ENCODE peak calls at places on chromosomes 7 and 10, in five cellular contexts. X is prostate gland, Y is iPS DF 6.9, A is right cardiac atrium, C is dorsolateral prefrontal cortex. M is an unnamed sample. For H3K27me3, the result is how much of the 10 kb centered on the place peaks cover.

GRCh38 chr7:138603549-138604324 is 97.4 kb downstream of the SVOPL start:
- DNase-seq in Y (no peak), X (no peak), C (no peak), A (no peak), M (no peak)

GRCh38 chr7:36119005-36119711 is 33.9 kb upstream of the EEPD1 start:
- DNase-seq in C (no peak), A (no peak), Y (no peak), X (peak), M (peak)

GRCh38 chr10:24277771-24278518 is 69.0 kb downstream of the KIAA1217 start:
- DNase-seq in C (no peak), Y (no peak), X (no peak), A (peak), M (no peak)

GRCh38 chr10:85319826-85320225 is 991.4 kb downstream of the CCSER2 start:
- DNase-seq in Y (no peak), X (no peak), C (no peak), A (peak), M (no peak)

GRCh38 chr7:159027091-159027802 is 117.4 kb downstream of the VIPR2 start:
- DNase-seq in X (no peak), C (no peak), A (no peak), Y (no peak), M (no peak)

GRCh38 chr7:35331730-35332678 is 78.1 kb upstream of the TBX20 start:
- DNase-seq in C (no peak), Y (no peak), X (no peak), A (peak), M (no peak)

GRCh38 chr7:78179827-78180226 is 381.3 kb downstream of the PHTF2 start:
- DNase-seq in A (no peak), Y (no peak), X (no peak), C (no peak), M (no peak)

GRCh38 chr10:30013684-30014246 is 45.6 kb downstream of the JCAD start:
- DNase-seq in A (peak), Y (no peak), X (peak), C (peak), M (no peak)

GRCh38 chr10:10831085-10831484 is 186.6 kb upstream of the CELF2 start:
- DNase-seq in X (no peak), A (peak), Y (no peak), C (no peak), M (peak)

GRCh38 chr10:110456046-110456445 is 41.7 kb upstream of the DUSP5 start:
- DNase-seq in Y (no peak), X (no peak), C (no peak), A (no peak), M (no peak)

GRCh38 chr10:18683427-18683826 is 24.2 kb downstream of the ARL5B start:
- DNase-seq in X (no peak), A (no peak), Y (no peak), C (no peak), M (no peak)

GRCh38 chr10:1409359-1409750 is 328.0 kb downstream of the ADARB2 start:
- DNase-seq in C (no peak), Y (no peak), X (no peak), A (no peak), M (no peak)

GRCh38 chr7:92589056-92589455 is 1.1 kb downstream of the FAM133B start:
- DNase-seq in C (no peak), Y (no peak), A (no peak), X (no peak), M (no peak)

GRCh38 chr10:132595850-132596249 is 58.3 kb downstream of the INPP5A start:
- DNase-seq in C (no peak), X (no peak), A (no peak), Y (no peak), M (no peak)

GRCh38 chr10:50605280-50606270 is 18.2 kb downstream of the SGMS1 start:
- DNase-seq in C (no peak), X (peak), Y (no peak), A (no peak), M (no peak)

GRCh38 chr10:68235111-68235510 is 3.2 kb upstream of the ATOH7 start:
- DNase-seq in X (no peak), Y (no peak), A (no peak), C (no peak), M (no peak)

GRCh38 chr10:131021246-131021895 is 290.1 kb downstream of the TCERG1L start:
- DNase-seq in C (no peak), X (no peak), Y (no peak), A (peak), M (no peak)

GRCh38 chr10:126738001-126738400 is 67.5 kb upstream of the C10orf90 start:
- DNase-seq in A (no peak), X (no peak), C (no peak), Y (no peak), M (no peak)

GRCh38 chr7:71746004-71746403 is 614.1 kb downstream of the GALNT17 start:
- DNase-seq in X (no peak), C (peak), Y (no peak), A (no peak), M (no peak)

GRCh38 chr10:25026463-25026862 is 10.1 kb downstream of the THNSL1 start:
- DNase-seq in Y (no peak), A (no peak), X (no peak), C (no peak), M (no peak)

GRCh38 chr7:129925416-129926002 is 27.3 kb downstream of the UBE2H start:
- DNase-seq in C (no peak), Y (no peak), X (no peak), A (no peak), M (no peak)

GRCh38 chr7:141562543-141562942 is 11.3 kb downstream of the AGK start:
- DNase-seq in C (peak), Y (no peak), X (no peak), A (no peak), M (no peak)

GRCh38 chr10:33506838-33507661 is 172.6 kb upstream of the NRP1 start:
- DNase-seq in X (no peak), A (no peak), Y (no peak), C (no peak), M (no peak)

GRCh38 chr7:29471444-29472138 is 92.0 kb upstream of the PRR15 start:
- DNase-seq in C (no peak), Y (no peak), A (no peak), X (no peak), M (no peak)

GRCh38 chr7:105878746-105879605 is 2.6 kb upstream of the ATXN7L1 start:
- DNase-seq in A (no peak), C (peak), Y (no peak), X (no peak), M (no peak)

GRCh38 chr10:114694735-114695134 is 36.7 kb upstream of the ABLIM1 start:
- DNase-seq in A (no peak), X (no peak), C (no peak), Y (peak), M (no peak)

GRCh38 chr10:630581-631073 is 58.8 kb downstream of the DIP2C start:
- DNase-seq in C (no peak), X (no peak), Y (no peak), A (peak), M (no peak)

GRCh38 chr7:116641551-116642153 is 30.3 kb upstream of the MET start:
- DNase-seq in A (no peak), C (no peak), Y (no peak), X (no peak), M (no peak)

GRCh38 chr10:59299933-59300332 is 62.4 kb downstream of the FAM13C start:
- DNase-seq in A (no peak), X (no peak), Y (no peak), C (peak), M (no peak)

GRCh38 chr10:121057291-121057690 is 206.1 kb downstream of the WDR11 start:
- DNase-seq in X (no peak), A (no peak), Y (no peak), C (no peak), M (no peak)

GRCh38 chr7:70294512-70294911 is 696.2 kb downstream of the AUTS2 start:
- DNase-seq in C (no peak), X (no peak), A (no peak), Y (no peak), M (no peak)

GRCh38 chr10:89521368-89521767 is 14.0 kb downstream of the SLC16A12 start:
- DNase-seq in A (no peak), Y (no peak), C (no peak), X (no peak), M (no peak)

GRCh38 chr7:157267956-157268355 is 68.8 kb upstream of the DNAJB6 start:
- DNase-seq in X (no peak), C (no peak), Y (no peak), A (no peak), M (no peak)

GRCh38 chr10:103775786-103776185 is 79.6 kb downstream of the SH3PXD2A start:
- DNase-seq in C (no peak), Y (no peak), A (no peak), X (no peak), M (no peak)

GRCh38 chr7:5541087-5541992 is 117.7 kb upstream of the TNRC18 start:
- DNase-seq in C (no peak), Y (no peak), A (no peak), X (no peak), M (no peak)

GRCh38 chr7:149558149-149558861 is 60.7 kb upstream of the ZNF746 start:
- DNase-seq in C (no peak), Y (no peak), X (no peak), A (no peak), M (peak)

GRCh38 chr10:29734980-29735627 is 100.3 kb upstream of the SVIL start:
- DNase-seq in Y (no peak), A (peak), X (peak), C (no peak), M (no peak)

GRCh38 chr10:8051109-8051781 is 3.2 kb upstream of the GATA3 start:
- DNase-seq in X (no peak), C (no peak), A (no peak), Y (no peak), M (no peak)
- H3K27me3 ChIP-seq in X (under half), C (half or more), A (under half), Y (half or more), M (under half)

GRCh38 chr7:27159278-27160146 is 3.0 kb upstream of the HOXA7 start:
- DNase-seq in Y (no peak), C (no peak), A (peak), X (no peak), M (no peak)

GRCh38 chr7:27161214-27161720 is 4.1 kb downstream of the HOXA9 start:
- DNase-seq in X (no peak), C (no peak), A (peak), Y (no peak), M (no peak)

GRCh38 chr7:27160546-27161213 is 4.2 kb upstream of the HOXA7 start:
- DNase-seq in A (peak), X (peak), Y (peak), C (peak), M (no peak)

GRCh38 chr7:27158436-27159277 is 2.2 kb upstream of the HOXA7 start:
- DNase-seq in Y (no peak), A (no peak), X (no peak), C (no peak), M (no peak)

GRCh38 chr7:27160147-27160545 is 3.7 kb upstream of the HOXA7 start:
- DNase-seq in X (no peak), A (peak), Y (no peak), C (no peak), M (no peak)
- H3K27me3 ChIP-seq in X (under half), A (under half), Y (half or more), C (half or more), M (under half)

GRCh38 chr10:71561003-71561577 is 158.5 kb downstream of the C10orf105 start:
- DNase-seq in X (no peak), C (no peak), Y (no peak), A (no peak), M (no peak)

GRCh38 chr10:71564221-71564820 is 155.3 kb downstream of the C10orf105 start:
- DNase-seq in Y (no peak), C (no peak), A (peak), X (no peak), M (no peak)

GRCh38 chr10:71565284-71566000 is 154.1 kb downstream of the C10orf105 start:
- DNase-seq in C (no peak), Y (no peak), A (peak), X (no peak), M (no peak)

GRCh38 chr10:71562181-71562580 is 157.4 kb downstream of the C10orf105 start:
- DNase-seq in X (no peak), A (peak), C (no peak), Y (no peak), M (no peak)

DNA sequence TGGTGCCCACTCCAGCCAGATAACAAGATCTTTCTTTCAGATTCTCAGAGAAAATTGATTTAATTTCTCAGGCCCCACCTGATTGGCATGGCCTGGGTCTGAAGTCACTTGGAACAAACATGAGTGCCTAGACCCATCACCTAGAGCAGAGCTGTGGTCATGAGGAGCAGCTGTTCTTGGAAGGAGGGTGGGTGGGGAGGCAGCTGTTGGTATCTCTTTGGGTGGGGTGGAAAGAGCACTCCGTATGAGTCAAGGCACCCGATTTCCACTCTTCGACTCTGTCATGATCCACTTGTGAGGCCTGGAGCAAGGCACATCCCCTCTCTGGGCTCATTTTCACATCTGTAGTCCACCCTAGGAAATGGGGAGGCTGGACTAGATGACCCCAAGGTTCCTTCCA is 156.7 kb downstream of the C10orf105 start:
- DNase-seq in A (no peak), C (no peak), Y (no peak), X (no peak), M (no peak)
- H3K27me3 ChIP-seq in A (under half), C (under half), Y (under half), X (under half), M (under half)

GRCh38 chr7:19110778-19111175 is 6.7 kb downstream of the TWIST1 start:
- DNase-seq in X (no peak), C (no peak), A (no peak), Y (no peak), M (no peak)
- H3K27me3 ChIP-seq in X (under half), C (half or more), A (under half), Y (half or more), M (under half)

GRCh38 chr7:27182861-27183681 is 2.0 kb downstream of the HOXA11 start:
- DNase-seq in Y (no peak), X (no peak), A (peak), C (no peak), M (no peak)
- H3K27me3 ChIP-seq in Y (half or more), X (under half), A (under half), C (half or more), M (under half)

DNA sequence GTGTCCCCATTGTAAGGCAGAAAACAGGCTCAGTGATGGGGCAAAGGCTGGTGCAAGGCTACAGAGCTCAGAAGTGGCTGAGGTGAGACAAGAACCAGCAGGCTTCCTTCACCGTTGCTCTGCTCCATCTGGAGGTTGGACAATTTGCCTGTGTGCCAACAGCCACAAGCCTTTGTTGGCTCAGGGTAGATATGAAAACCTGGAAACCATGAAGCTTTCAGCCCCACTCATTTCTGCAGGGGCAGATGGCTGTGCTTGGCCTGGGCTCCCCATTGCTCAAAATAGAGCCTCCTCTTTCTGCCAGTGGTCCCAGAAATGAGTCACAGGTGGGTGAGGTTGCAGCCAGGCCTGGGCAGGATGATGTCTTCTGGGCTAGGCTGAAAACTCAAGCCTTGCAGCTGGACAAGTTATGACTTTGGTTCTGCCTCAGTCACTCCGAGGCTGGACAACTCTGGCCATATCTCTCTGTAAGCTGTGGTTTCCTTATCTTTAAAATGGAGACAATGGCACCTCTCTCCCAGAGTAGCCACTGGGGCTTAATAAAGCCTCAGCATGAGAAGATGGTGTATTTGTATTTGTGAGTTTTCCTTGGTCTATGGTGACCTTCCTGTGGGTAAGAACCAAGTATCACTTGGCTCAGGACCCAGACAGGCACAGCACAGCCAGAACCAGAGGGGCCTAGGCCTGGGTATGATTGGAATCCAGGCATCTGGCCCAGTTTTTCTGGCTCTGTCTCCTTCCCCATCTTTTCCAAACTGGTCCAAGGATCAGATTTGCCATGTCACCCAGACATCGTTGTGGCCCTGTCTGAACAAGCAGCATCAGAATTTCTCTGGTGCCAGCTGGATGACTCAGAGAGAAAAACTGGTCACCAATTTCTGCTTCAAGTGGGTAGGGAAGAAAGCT is 12.1 kb upstream of the ZNF273 start:
- DNase-seq in Y (no peak), C (peak), X (peak), A (no peak), M (no peak)
- H3K27me3 ChIP-seq in Y (under half), C (under half), X (under half), A (under half), M (under half)

M was measured in Panc1.